ENCODE peak calls at places on chromosomes 5 and 9, in ten cellular contexts. One of them, this sample, is unnamed.

GRCh38 chr5:83927140-83927733 is 206.6 kb upstream of the HAPLN1 start:
- DNase-seq in pulmonary artery endothelial cell: no peak
- DNase-seq in HTR-8/SVneo: peak; percentile 37
- DNase-seq in GM04504: peak; percentile 17
- DNase-seq in neural crest cell: peak; percentile 85
- DNase-seq in EL: peak; percentile 57
- DNase-seq in effector CD4-positive, alpha-beta T cell: no peak
- DNase-seq in SW 1271: peak; percentile 31
- DNase-seq in mammary epithelial cell: peak; percentile 23
- DNase-seq in Calu3: peak; percentile 87
- DNase-seq in this sample: peak; percentile 84

GRCh38 chr9:18520395-18520794 is 46.4 kb downstream of the ADAMTSL1 start:
- DNase-seq in EL: no peak
- DNase-seq in effector CD4-positive, alpha-beta T cell: no peak
- DNase-seq in GM04504: no peak
- DNase-seq in Calu3: no peak
- DNase-seq in HTR-8/SVneo: no peak
- DNase-seq in SW 1271: no peak
- DNase-seq in neural crest cell: no peak
- DNase-seq in pulmonary artery endothelial cell: no peak
- DNase-seq in mammary epithelial cell: no peak
- DNase-seq in this sample: no peak

GRCh38 chr9:1200847-1201251 is 150.7 kb downstream of the DMRT2 start:
- DNase-seq in neural crest cell: no peak
- DNase-seq in HTR-8/SVneo: no peak
- DNase-seq in mammary epithelial cell: no peak
- DNase-seq in GM04504: no peak
- DNase-seq in Calu3: no peak
- DNase-seq in SW 1271: no peak
- DNase-seq in EL: no peak
- DNase-seq in pulmonary artery endothelial cell: no peak
- DNase-seq in effector CD4-positive, alpha-beta T cell: no peak
- DNase-seq in this sample: no peak

GRCh38 chr5:174172104-174172965 is 126.8 kb downstream of the NSG2 start:
- DNase-seq in neural crest cell: peak; percentile 32
- DNase-seq in EL: no peak
- DNase-seq in pulmonary artery endothelial cell: no peak
- DNase-seq in GM04504: no peak
- DNase-seq in SW 1271: no peak
- DNase-seq in Calu3: no peak
- DNase-seq in effector CD4-positive, alpha-beta T cell: no peak
- DNase-seq in mammary epithelial cell: no peak
- DNase-seq in HTR-8/SVneo: no peak
- DNase-seq in this sample: peak; percentile 43

GRCh38 chr5:55102345-55102744 is at the start of gene GZMA:
- DNase-seq in Calu3: no peak
- DNase-seq in HTR-8/SVneo: no peak
- DNase-seq in SW 1271: no peak
- DNase-seq in pulmonary artery endothelial cell: no peak
- DNase-seq in GM04504: no peak
- DNase-seq in EL: no peak
- DNase-seq in effector CD4-positive, alpha-beta T cell: peak; percentile 17
- DNase-seq in neural crest cell: no peak
- DNase-seq in mammary epithelial cell: no peak
- DNase-seq in this sample: no peak

GRCh38 chr9:127346584-127346983 is 50.4 kb upstream of the SLC2A8 start:
- DNase-seq in Calu3: no peak
- DNase-seq in SW 1271: no peak
- DNase-seq in mammary epithelial cell: no peak
- DNase-seq in neural crest cell: no peak
- DNase-seq in effector CD4-positive, alpha-beta T cell: no peak
- DNase-seq in GM04504: no peak
- DNase-seq in pulmonary artery endothelial cell: no peak
- DNase-seq in HTR-8/SVneo: no peak
- DNase-seq in EL: no peak
- DNase-seq in this sample: no peak

GRCh38 chr5:74903165-74903787 is 37.1 kb upstream of the FAM169A start:
- DNase-seq in pulmonary artery endothelial cell: no peak
- DNase-seq in effector CD4-positive, alpha-beta T cell: no peak
- DNase-seq in EL: peak; percentile 15
- DNase-seq in Calu3: peak; percentile 87
- DNase-seq in SW 1271: no peak
- DNase-seq in neural crest cell: peak; percentile 3
- DNase-seq in HTR-8/SVneo: peak; percentile 35
- DNase-seq in GM04504: no peak
- DNase-seq in mammary epithelial cell: peak; percentile 81
- DNase-seq in this sample: peak; percentile 92

GRCh38 chr5:129904667-129905466 is 602 bp downstream of the CHSY3 start:
- DNase-seq in SW 1271: no peak
- DNase-seq in GM04504: no peak
- DNase-seq in neural crest cell: peak; percentile 18
- DNase-seq in HTR-8/SVneo: no peak
- DNase-seq in mammary epithelial cell: peak; percentile 44
- DNase-seq in pulmonary artery endothelial cell: no peak
- DNase-seq in Calu3: peak; percentile 21
- DNase-seq in EL: peak; percentile 13
- DNase-seq in effector CD4-positive, alpha-beta T cell: no peak
- DNase-seq in this sample: peak; percentile 34

GRCh38 chr9:15531380-15531779 is 20.6 kb upstream of the PSIP1 start:
- DNase-seq in Calu3: no peak
- DNase-seq in pulmonary artery endothelial cell: no peak
- DNase-seq in mammary epithelial cell: no peak
- DNase-seq in neural crest cell: no peak
- DNase-seq in GM04504: no peak
- DNase-seq in SW 1271: no peak
- DNase-seq in EL: no peak
- DNase-seq in HTR-8/SVneo: no peak
- DNase-seq in effector CD4-positive, alpha-beta T cell: no peak
- DNase-seq in this sample: no peak

GRCh38 chr5:82355053-82355452 is 76.9 kb upstream of the RPS23 start:
- DNase-seq in neural crest cell: no peak
- DNase-seq in effector CD4-positive, alpha-beta T cell: no peak
- DNase-seq in mammary epithelial cell: no peak
- DNase-seq in pulmonary artery endothelial cell: no peak
- DNase-seq in HTR-8/SVneo: no peak
- DNase-seq in GM04504: no peak
- DNase-seq in SW 1271: no peak
- DNase-seq in EL: no peak
- DNase-seq in Calu3: no peak
- DNase-seq in this sample: no peak

GRCh38 chr5:79297661-79298060 is 61.7 kb downstream of the JMY start:
- DNase-seq in pulmonary artery endothelial cell: no peak
- DNase-seq in EL: no peak
- DNase-seq in effector CD4-positive, alpha-beta T cell: no peak
- DNase-seq in Calu3: no peak
- DNase-seq in HTR-8/SVneo: no peak
- DNase-seq in GM04504: no peak
- DNase-seq in mammary epithelial cell: no peak
- DNase-seq in SW 1271: no peak
- DNase-seq in neural crest cell: no peak
- DNase-seq in this sample: no peak

GRCh38 chr5:134070979-134071849 is 43.3 kb upstream of the TCF7 start:
- DNase-seq in SW 1271: no peak
- DNase-seq in Calu3: peak; percentile 50
- DNase-seq in GM04504: no peak
- DNase-seq in EL: no peak
- DNase-seq in HTR-8/SVneo: no peak
- DNase-seq in neural crest cell: peak; percentile 51
- DNase-seq in pulmonary artery endothelial cell: no peak
- DNase-seq in effector CD4-positive, alpha-beta T cell: no peak
- DNase-seq in mammary epithelial cell: no peak
- DNase-seq in this sample: peak; percentile 82

GRCh38 chr5:56827043-56827442 is 11.7 kb downstream of the MAP3K1 start:
- DNase-seq in EL: no peak
- DNase-seq in neural crest cell: no peak
- DNase-seq in GM04504: no peak
- DNase-seq in mammary epithelial cell: peak; percentile 30
- DNase-seq in pulmonary artery endothelial cell: no peak
- DNase-seq in Calu3: peak; percentile 69
- DNase-seq in effector CD4-positive, alpha-beta T cell: no peak
- DNase-seq in HTR-8/SVneo: no peak
- DNase-seq in SW 1271: peak; percentile 9
- DNase-seq in this sample: peak; percentile 57

GRCh38 chr5:74056789-74057164 is 430.8 kb downstream of the ARHGEF28 start:
- DNase-seq in GM04504: no peak
- DNase-seq in Calu3: peak; percentile 62
- DNase-seq in HTR-8/SVneo: peak; percentile 15
- DNase-seq in mammary epithelial cell: peak; percentile 47
- DNase-seq in effector CD4-positive, alpha-beta T cell: no peak
- DNase-seq in EL: peak; percentile 35
- DNase-seq in SW 1271: no peak
- DNase-seq in neural crest cell: no peak
- DNase-seq in pulmonary artery endothelial cell: peak; percentile 8
- DNase-seq in this sample: no peak

GRCh38 chr5:128144491-128144890 is 60.9 kb downstream of the SLC12A2 start:
- DNase-seq in pulmonary artery endothelial cell: no peak
- DNase-seq in mammary epithelial cell: peak; percentile 16
- DNase-seq in Calu3: no peak
- DNase-seq in HTR-8/SVneo: no peak
- DNase-seq in effector CD4-positive, alpha-beta T cell: no peak
- DNase-seq in GM04504: no peak
- DNase-seq in neural crest cell: no peak
- DNase-seq in SW 1271: no peak
- DNase-seq in EL: peak; percentile 26
- DNase-seq in this sample: no peak

GRCh38 chr5:531749-532315 is 7.6 kb upstream of the SLC9A3 start:
- DNase-seq in neural crest cell: no peak
- DNase-seq in effector CD4-positive, alpha-beta T cell: no peak
- DNase-seq in SW 1271: no peak
- DNase-seq in HTR-8/SVneo: no peak
- DNase-seq in Calu3: no peak
- DNase-seq in pulmonary artery endothelial cell: no peak
- DNase-seq in mammary epithelial cell: no peak
- DNase-seq in EL: no peak
- DNase-seq in GM04504: no peak
- DNase-seq in this sample: no peak

GRCh38 chr5:127849891-127850290 is 146.7 kb downstream of the CCDC192 start:
- DNase-seq in EL: no peak
- DNase-seq in mammary epithelial cell: no peak
- DNase-seq in neural crest cell: no peak
- DNase-seq in HTR-8/SVneo: no peak
- DNase-seq in pulmonary artery endothelial cell: no peak
- DNase-seq in SW 1271: no peak
- DNase-seq in effector CD4-positive, alpha-beta T cell: no peak
- DNase-seq in Calu3: no peak
- DNase-seq in GM04504: no peak
- DNase-seq in this sample: no peak

GRCh38 chr5:139745121-139745799 is 50.3 kb upstream of the PSD2 start:
- DNase-seq in effector CD4-positive, alpha-beta T cell: no peak
- DNase-seq in Calu3: peak; percentile 57
- DNase-seq in pulmonary artery endothelial cell: no peak
- DNase-seq in GM04504: peak; percentile 74
- DNase-seq in EL: peak; percentile 94
- DNase-seq in SW 1271: peak; percentile 48
- DNase-seq in mammary epithelial cell: peak; percentile 48
- DNase-seq in neural crest cell: no peak
- DNase-seq in HTR-8/SVneo: peak; percentile 92
- DNase-seq in this sample: peak; percentile 72

GRCh38 chr9:33151007-33151557 is 16.1 kb downstream of the B4GALT1 start:
- DNase-seq in EL: peak; percentile 96
- DNase-seq in pulmonary artery endothelial cell: peak; percentile 51
- DNase-seq in GM04504: peak; percentile 87
- DNase-seq in neural crest cell: no peak
- DNase-seq in SW 1271: no peak
- DNase-seq in effector CD4-positive, alpha-beta T cell: no peak
- DNase-seq in Calu3: no peak
- DNase-seq in mammary epithelial cell: peak; percentile 67
- DNase-seq in HTR-8/SVneo: no peak
- DNase-seq in this sample: no peak

GRCh38 chr5:173926359-173926758 is 38.2 kb downstream of the CPEB4 start:
- DNase-seq in effector CD4-positive, alpha-beta T cell: no peak
- DNase-seq in Calu3: no peak
- DNase-seq in HTR-8/SVneo: no peak
- DNase-seq in pulmonary artery endothelial cell: no peak
- DNase-seq in neural crest cell: no peak
- DNase-seq in mammary epithelial cell: no peak
- DNase-seq in GM04504: no peak
- DNase-seq in EL: peak; percentile 44
- DNase-seq in SW 1271: no peak
- DNase-seq in this sample: no peak

GRCh38 chr5:133942589-133943474 is 25.6 kb downstream of the C5orf15 start:
- DNase-seq in neural crest cell: no peak
- DNase-seq in SW 1271: no peak
- DNase-seq in pulmonary artery endothelial cell: no peak
- DNase-seq in GM04504: no peak
- DNase-seq in EL: no peak
- DNase-seq in Calu3: no peak
- DNase-seq in HTR-8/SVneo: no peak
- DNase-seq in effector CD4-positive, alpha-beta T cell: no peak
- DNase-seq in mammary epithelial cell: no peak
- DNase-seq in this sample: no peak

GRCh38 chr5:6687501-6687900 is 25.7 kb upstream of the TENT4A start:
- DNase-seq in mammary epithelial cell: no peak
- DNase-seq in neural crest cell: no peak
- DNase-seq in EL: no peak
- DNase-seq in Calu3: no peak
- DNase-seq in GM04504: no peak
- DNase-seq in SW 1271: no peak
- DNase-seq in pulmonary artery endothelial cell: no peak
- DNase-seq in HTR-8/SVneo: no peak
- DNase-seq in effector CD4-positive, alpha-beta T cell: no peak
- DNase-seq in this sample: no peak

GRCh38 chr5:98773214-98773463 is 324 bp upstream of the RGMB start:
- DNase-seq in pulmonary artery endothelial cell: no peak
- DNase-seq in mammary epithelial cell: no peak
- DNase-seq in EL: no peak
- DNase-seq in neural crest cell: no peak
- DNase-seq in GM04504: no peak
- DNase-seq in effector CD4-positive, alpha-beta T cell: no peak
- DNase-seq in Calu3: no peak
- DNase-seq in SW 1271: no peak
- DNase-seq in HTR-8/SVneo: no peak
- DNase-seq in this sample: no peak

GRCh38 chr9:71755869-71756268 is 12.4 kb downstream of the CEMIP2 start:
- DNase-seq in EL: no peak
- DNase-seq in SW 1271: no peak
- DNase-seq in effector CD4-positive, alpha-beta T cell: no peak
- DNase-seq in mammary epithelial cell: no peak
- DNase-seq in HTR-8/SVneo: no peak
- DNase-seq in Calu3: no peak
- DNase-seq in pulmonary artery endothelial cell: no peak
- DNase-seq in GM04504: no peak
- DNase-seq in neural crest cell: no peak
- DNase-seq in this sample: no peak

GRCh38 chr5:78533356-78533755 is 115.2 kb downstream of the LHFPL2 start:
- DNase-seq in Calu3: no peak
- DNase-seq in pulmonary artery endothelial cell: no peak
- DNase-seq in GM04504: no peak
- DNase-seq in neural crest cell: no peak
- DNase-seq in EL: peak; percentile 30
- DNase-seq in mammary epithelial cell: no peak
- DNase-seq in HTR-8/SVneo: no peak
- DNase-seq in effector CD4-positive, alpha-beta T cell: no peak
- DNase-seq in SW 1271: no peak
- DNase-seq in this sample: no peak

GRCh38 chr5:143741418-143741817 is 70.5 kb upstream of the HMHB1 start:
- DNase-seq in EL: no peak
- DNase-seq in pulmonary artery endothelial cell: no peak
- DNase-seq in mammary epithelial cell: no peak
- DNase-seq in effector CD4-positive, alpha-beta T cell: no peak
- DNase-seq in SW 1271: no peak
- DNase-seq in neural crest cell: no peak
- DNase-seq in GM04504: no peak
- DNase-seq in Calu3: no peak
- DNase-seq in HTR-8/SVneo: no peak
- DNase-seq in this sample: no peak

GRCh38 chr5:109164001-109164400 is 245.8 kb downstream of the PJA2 start:
- DNase-seq in effector CD4-positive, alpha-beta T cell: no peak
- DNase-seq in neural crest cell: no peak
- DNase-seq in SW 1271: no peak
- DNase-seq in pulmonary artery endothelial cell: no peak
- DNase-seq in mammary epithelial cell: no peak
- DNase-seq in EL: no peak
- DNase-seq in Calu3: no peak
- DNase-seq in GM04504: no peak
- DNase-seq in HTR-8/SVneo: no peak
- DNase-seq in this sample: no peak

GRCh38 chr9:88303785-88304495 is 84.3 kb upstream of the SPIN1 start:
- DNase-seq in GM04504: no peak
- DNase-seq in Calu3: no peak
- DNase-seq in mammary epithelial cell: peak; percentile 51
- DNase-seq in EL: peak; percentile 61
- DNase-seq in neural crest cell: no peak
- DNase-seq in HTR-8/SVneo: no peak
- DNase-seq in effector CD4-positive, alpha-beta T cell: no peak
- DNase-seq in SW 1271: no peak
- DNase-seq in pulmonary artery endothelial cell: no peak
- DNase-seq in this sample: no peak

This sample was measured in H9.